ENCODE peak calls at places on chromosomes 3 and 15, in five cellular contexts. O, B, T, R and N are unnamed samples.

GRCh38 chr3:178982138-178982537 is 89.5 kb downstream of the ZMAT3 start:
- DNase-seq in B (no peak), T (peak; percentile 12), O (no peak), R (no peak), N (peak; percentile 32)

GRCh38 chr3:195078891-195079440 is 192.0 kb downstream of the XXYLT1 start:
- DNase-seq in R (no peak), O (no peak), T (no peak), B (no peak), N (no peak)

GRCh38 chr15:57160823-57161560 is 215.3 kb upstream of the CGNL1 start:
- DNase-seq in T (peak; percentile 70), R (no peak), O (no peak), B (no peak), N (peak; percentile 33)

GRCh38 chr3:136932518-136932917 is 25.3 kb upstream of the IL20RB start:
- DNase-seq in O (no peak), B (no peak), T (no peak), R (no peak), N (peak; percentile 74)

GRCh38 chr3:140630366-140630765 is 47.5 kb upstream of the TRIM42 start:
- DNase-seq in T (no peak), O (no peak), B (no peak), R (peak; percentile 36), N (peak; percentile 62)

GRCh38 chr3:11335056-11335608 is 62.9 kb downstream of the ATG7 start:
- DNase-seq in R (peak; percentile 52), O (peak; percentile 77), B (no peak), T (peak; percentile 50), N (peak; percentile 90)

GRCh38 chr3:50606596-50606995 is 5.0 kb downstream of the CISH start:
- DNase-seq in B (no peak), O (no peak), R (no peak), T (no peak), N (no peak)

GRCh38 chr15:45921376-45921775 is 286.5 kb downstream of the SQOR start:
- DNase-seq in O (no peak), R (no peak), T (no peak), B (no peak), N (no peak)

GRCh38 chr3:97901327-97902295 is 70.6 kb downstream of the RIOX2 start:
- DNase-seq in O (no peak), B (no peak), R (no peak), T (no peak), N (peak; percentile 40)

GRCh38 chr3:150414273-150414672 is 6.2 kb downstream of the TSC22D2 start:
- DNase-seq in T (peak; percentile 66), R (peak; percentile 46), O (no peak), B (no peak), N (peak; percentile 58)

GRCh38 chr3:195139876-195140240 is 131.1 kb downstream of the XXYLT1 start:
- DNase-seq in B (no peak), O (no peak), R (no peak), T (peak; percentile 43), N (no peak)

GRCh38 chr3:177807150-177807875 is 610.0 kb upstream of the TBL1XR1 start:
- DNase-seq in R (no peak), B (no peak), O (no peak), T (no peak), N (peak; percentile 77)

GRCh38 chr3:13491206-13491974 is 11.3 kb downstream of the HDAC11 start:
- DNase-seq in O (no peak), R (no peak), T (no peak), B (no peak), N (no peak)

GRCh38 chr3:190188197-190188596 is 67.5 kb upstream of the P3H2 start:
- DNase-seq in B (no peak), R (no peak), O (no peak), T (no peak), N (no peak)

GRCh38 chr3:50873376-50874157 is 198.8 kb downstream of the DOCK3 start:
- DNase-seq in R (no peak), O (no peak), T (no peak), B (no peak), N (no peak)

GRCh38 chr3:121870710-121871109 is 23.5 kb upstream of the SLC15A2 start:
- DNase-seq in O (no peak), T (no peak), R (no peak), B (no peak), N (no peak)

DNA sequence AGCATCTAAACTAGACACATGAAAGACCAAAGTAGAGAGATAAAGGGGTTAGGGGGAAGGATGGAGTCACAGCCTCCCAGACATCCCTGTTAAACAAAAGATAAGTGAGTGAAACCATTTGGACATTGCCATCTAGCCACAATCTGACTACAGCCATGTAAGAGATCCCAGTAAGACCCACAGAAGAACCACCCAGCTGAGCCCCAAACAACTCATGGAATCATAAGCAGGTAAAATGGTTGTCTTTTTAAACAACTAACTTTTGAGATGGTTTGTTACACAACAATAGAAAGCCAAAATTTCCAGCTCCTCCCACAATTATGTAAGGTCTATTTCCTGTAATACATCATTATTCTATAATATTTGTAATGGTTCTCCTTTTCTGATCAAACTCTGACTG is 437.5 kb downstream of the IGSF11 start:
- DNase-seq in O (no peak), T (no peak), B (no peak), R (no peak), N (no peak)
- H3K4me3 ChIP-seq in O (no peak overlapping the region), T (no peak overlapping the region), B (no peak overlapping the region), R (no peak overlapping the region), N (no peak overlapping the region)

DNA sequence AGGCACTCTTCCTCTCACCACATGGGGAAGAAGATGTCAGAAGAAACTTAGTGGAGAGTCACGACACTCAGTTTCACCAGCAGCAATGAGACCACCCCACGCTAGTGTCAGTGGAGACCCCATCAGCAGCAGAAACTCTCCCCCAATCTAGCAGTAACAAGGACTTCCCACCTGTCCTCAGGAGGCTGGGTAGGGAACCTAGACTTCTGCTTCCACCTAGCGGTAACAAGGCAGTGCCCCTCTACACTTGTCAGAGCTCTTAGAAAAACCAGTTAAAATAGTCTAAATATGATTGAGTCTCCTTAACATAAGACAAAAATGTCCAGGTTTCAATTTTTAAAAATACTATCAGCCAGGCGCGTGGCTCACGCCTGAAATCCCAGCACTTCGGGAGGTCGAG is 57.3 kb downstream of the TRAT1 start:
- DNase-seq in R (no peak), T (no peak), O (no peak), B (no peak), N (no peak)
- TF ChIP-seq CTCF in R (peak; percentile 71), T (no peak), O (no peak), B (no peak), N (peak; percentile 3)

DNA sequence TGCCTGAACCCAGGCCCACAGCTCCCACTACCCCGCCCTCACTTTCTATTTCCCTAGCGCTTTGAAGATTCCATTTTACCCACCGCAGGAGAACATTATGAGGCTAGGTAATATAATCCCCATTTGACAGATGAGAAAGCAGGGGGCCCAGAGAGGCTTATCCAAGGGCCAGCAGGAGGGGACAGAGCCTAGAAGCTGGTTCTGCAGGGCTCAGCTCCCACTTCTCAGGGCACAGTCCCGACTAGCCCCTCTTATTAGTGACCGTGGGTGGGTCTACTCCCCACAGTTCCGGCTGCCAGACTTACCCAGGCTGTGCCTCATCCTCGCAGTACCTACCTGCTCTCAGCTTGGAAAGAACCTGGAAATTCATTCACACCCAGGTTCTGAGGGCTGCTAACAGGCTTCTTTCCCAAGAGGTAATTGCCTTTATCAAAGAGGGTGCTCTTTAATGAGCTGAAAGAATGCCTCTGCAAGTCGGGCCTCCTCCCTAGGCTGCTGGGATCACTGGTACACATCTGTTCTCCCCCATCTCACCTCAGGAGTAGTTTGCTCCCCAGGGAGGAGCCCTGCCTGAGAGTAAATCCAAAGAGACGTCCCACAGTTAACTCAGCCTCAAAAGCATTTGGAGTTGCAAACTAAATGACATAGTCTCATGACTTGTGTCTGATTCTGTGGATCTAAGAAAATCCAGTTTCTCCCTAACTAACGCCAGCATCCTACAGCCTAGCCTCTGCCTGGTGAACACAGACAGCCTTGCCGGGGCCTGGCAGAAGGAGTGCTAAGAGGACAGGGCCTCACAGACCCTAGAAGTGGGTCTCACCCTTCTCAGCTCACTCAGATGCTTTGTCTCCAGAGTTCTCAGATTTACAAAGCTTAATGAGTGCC is 125.0 kb downstream of the CHSY1 start:
- DNase-seq in O (no peak), T (peak; percentile 64), B (no peak), R (no peak), N (peak; percentile 82)
- H3K4me3 ChIP-seq in O (no peak overlapping the region), T (peak overlapping the region; percentile 6), B (no peak overlapping the region), R (no peak overlapping the region), N (no peak overlapping the region)

DNA sequence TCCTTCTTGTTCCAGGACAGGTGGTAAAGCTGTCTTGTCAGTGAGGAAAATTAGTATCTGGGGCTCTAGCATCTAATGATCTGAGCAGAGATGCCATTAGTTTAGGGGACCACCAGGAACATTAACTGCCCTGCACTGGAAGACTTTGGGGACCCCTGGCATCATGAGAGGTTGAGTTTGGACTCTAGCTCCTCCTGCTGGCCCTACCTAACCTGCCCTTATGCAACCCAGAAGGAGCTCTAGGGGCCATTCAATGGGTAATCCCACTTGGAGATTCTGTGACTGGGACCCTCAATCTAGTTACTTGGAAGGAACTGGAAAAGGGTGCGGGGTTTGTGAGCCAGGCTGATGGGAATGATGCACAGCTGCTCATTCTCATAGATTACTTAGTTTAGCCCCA is 451.0 kb downstream of the EPHB1 start:
- DNase-seq in T (no peak), R (no peak), O (no peak), B (no peak), N (no peak)
- TF ChIP-seq CTCF in T (no peak), R (no peak), O (no peak), B (no peak), N (no peak)

GRCh38 chr15:75029378-75030022 is 6.1 kb downstream of the PPCDC start:
- DNase-seq in T (peak; percentile 40), R (peak; percentile 72), B (no peak), O (peak; percentile 99), N (peak; percentile 88)
- H3K4me3 ChIP-seq in T (no peak overlapping the region), R (no peak overlapping the region), B (no peak overlapping the region), O (peak overlapping the region; percentile 23), N (peak overlapping the region; percentile 21)